ENCODE peak calls at places on chromosome 22, in seven cellular contexts. One of them, this sample, is unnamed. For H3K4me1, the result is how much of the 10 kb centered on the place peaks cover.

GRCh38 chr22:43887391-43887790 is 4.4 kb downstream of the PNPLA5 start:
- DNase-seq in sigmoid colon: peak
- DNase-seq in body of pancreas: no peak
- DNase-seq in adrenal gland: no peak
- DNase-seq in transverse colon: no peak
- DNase-seq in esophagus squamous epithelium: no peak
- DNase-seq in A549: no peak
- DNase-seq in this sample: no peak

GRCh38 chr22:17501679-17502285 is 61.5 kb upstream of the SLC25A18 start:
- DNase-seq in transverse colon: peak
- DNase-seq in body of pancreas: peak
- DNase-seq in A549: peak
- DNase-seq in adrenal gland: peak
- DNase-seq in sigmoid colon: no peak
- DNase-seq in esophagus squamous epithelium: no peak
- DNase-seq in this sample: peak

GRCh38 chr22:43356881-43357280 is 13.7 kb upstream of the SCUBE1 start:
- DNase-seq in A549: no peak
- DNase-seq in transverse colon: no peak
- DNase-seq in adrenal gland: no peak
- DNase-seq in body of pancreas: no peak
- DNase-seq in sigmoid colon: no peak
- DNase-seq in esophagus squamous epithelium: no peak
- DNase-seq in this sample: no peak

GRCh38 chr22:46021577-46021976 is 44.6 kb upstream of the WNT7B start:
- DNase-seq in sigmoid colon: peak
- DNase-seq in body of pancreas: peak
- DNase-seq in esophagus squamous epithelium: no peak
- DNase-seq in A549: no peak
- DNase-seq in adrenal gland: no peak
- DNase-seq in transverse colon: peak
- DNase-seq in this sample: no peak

GRCh38 chr22:47592791-47593190 is 830.3 kb downstream of the TBC1D22A start:
- DNase-seq in A549: no peak
- DNase-seq in esophagus squamous epithelium: no peak
- DNase-seq in transverse colon: no peak
- DNase-seq in adrenal gland: no peak
- DNase-seq in sigmoid colon: peak
- DNase-seq in body of pancreas: no peak
- DNase-seq in this sample: no peak

GRCh38 chr22:45903355-45904149 is 73.4 kb downstream of the WNT7B start:
- DNase-seq in sigmoid colon: no peak
- DNase-seq in A549: no peak
- DNase-seq in adrenal gland: peak
- DNase-seq in transverse colon: no peak
- DNase-seq in esophagus squamous epithelium: no peak
- DNase-seq in body of pancreas: peak
- DNase-seq in this sample: peak

GRCh38 chr22:37771702-37772427 is 35.9 kb upstream of the GCAT start:
- DNase-seq in sigmoid colon: no peak
- DNase-seq in adrenal gland: no peak
- DNase-seq in transverse colon: no peak
- DNase-seq in body of pancreas: no peak
- DNase-seq in A549: no peak
- DNase-seq in esophagus squamous epithelium: no peak
- DNase-seq in this sample: no peak

GRCh38 chr22:44431256-44431655 is 66.8 kb downstream of the RTL6 start:
- DNase-seq in body of pancreas: no peak
- DNase-seq in esophagus squamous epithelium: no peak
- DNase-seq in A549: no peak
- DNase-seq in sigmoid colon: peak
- DNase-seq in adrenal gland: no peak
- DNase-seq in transverse colon: no peak
- DNase-seq in this sample: no peak

GRCh38 chr22:26672060-26672471 is 14.7 kb downstream of the MIAT start:
- DNase-seq in adrenal gland: no peak
- DNase-seq in transverse colon: peak
- DNase-seq in body of pancreas: no peak
- DNase-seq in A549: no peak
- DNase-seq in esophagus squamous epithelium: no peak
- DNase-seq in sigmoid colon: no peak
- DNase-seq in this sample: no peak

GRCh38 chr22:26893034-26893710 is 235.8 kb downstream of the MIAT start:
- DNase-seq in transverse colon: no peak
- DNase-seq in A549: no peak
- DNase-seq in sigmoid colon: no peak
- DNase-seq in esophagus squamous epithelium: no peak
- DNase-seq in body of pancreas: no peak
- DNase-seq in adrenal gland: peak
- DNase-seq in this sample: peak

GRCh38 chr22:44666207-44666585 is 35.8 kb upstream of the PRR5 start:
- DNase-seq in transverse colon: no peak
- DNase-seq in sigmoid colon: no peak
- DNase-seq in esophagus squamous epithelium: no peak
- DNase-seq in body of pancreas: no peak
- DNase-seq in adrenal gland: no peak
- DNase-seq in A549: no peak
- DNase-seq in this sample: no peak

GRCh38 chr22:41411021-41411851 is 29.5 kb downstream of the TEF start:
- DNase-seq in sigmoid colon: peak
- DNase-seq in adrenal gland: no peak
- DNase-seq in body of pancreas: no peak
- DNase-seq in A549: no peak
- DNase-seq in transverse colon: no peak
- DNase-seq in esophagus squamous epithelium: no peak
- DNase-seq in this sample: peak

GRCh38 chr22:40855104-40855959 is 1.1 kb downstream of the ST13 start:
- DNase-seq in transverse colon: no peak
- DNase-seq in sigmoid colon: no peak
- DNase-seq in body of pancreas: no peak
- DNase-seq in A549: no peak
- DNase-seq in adrenal gland: peak
- DNase-seq in esophagus squamous epithelium: no peak
- DNase-seq in this sample: peak

GRCh38 chr22:42933783-42934144 is 76.7 kb upstream of the ARFGAP3 start:
- DNase-seq in A549: peak
- DNase-seq in body of pancreas: no peak
- DNase-seq in esophagus squamous epithelium: no peak
- DNase-seq in transverse colon: no peak
- DNase-seq in sigmoid colon: no peak
- DNase-seq in adrenal gland: no peak
- DNase-seq in this sample: peak

GRCh38 chr22:23608583-23608982 is 23.5 kb downstream of the DRICH1 start:
- DNase-seq in sigmoid colon: no peak
- DNase-seq in transverse colon: no peak
- DNase-seq in A549: no peak
- DNase-seq in esophagus squamous epithelium: no peak
- DNase-seq in body of pancreas: no peak
- DNase-seq in adrenal gland: no peak
- DNase-seq in this sample: no peak

DNA sequence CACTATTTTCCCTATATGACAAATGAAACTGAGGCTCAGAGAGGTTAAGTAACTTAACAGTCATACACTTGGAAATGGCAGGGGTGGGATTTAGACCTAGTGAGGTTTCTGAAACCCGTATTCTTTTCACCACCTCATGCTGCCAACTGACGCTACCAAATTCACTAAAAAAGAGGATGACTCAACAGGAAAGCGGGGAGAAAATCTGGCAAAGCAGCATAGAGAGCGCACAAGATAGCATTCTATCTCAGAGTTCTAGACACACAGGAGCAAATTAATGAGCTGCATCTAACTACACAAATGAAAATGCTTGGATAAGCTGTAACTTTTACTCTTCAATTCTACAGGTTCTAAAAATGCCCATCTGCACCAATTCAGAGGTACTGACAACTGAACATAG is 136.4 kb downstream of the RBFOX2 start:
- DNase-seq in esophagus squamous epithelium: no peak
- DNase-seq in sigmoid colon: no peak
- DNase-seq in body of pancreas: no peak
- DNase-seq in adrenal gland: peak
- DNase-seq in transverse colon: no peak
- DNase-seq in A549: no peak
- DNase-seq in this sample: peak
- H3K4me1 ChIP-seq in esophagus squamous epithelium: under half
- H3K4me1 ChIP-seq in sigmoid colon: under half
- H3K4me1 ChIP-seq in body of pancreas: under half
- H3K4me1 ChIP-seq in adrenal gland: under half
- H3K4me1 ChIP-seq in transverse colon: under half
- H3K4me1 ChIP-seq in A549: under half
- H3K4me1 ChIP-seq in this sample: half or more

GRCh38 chr22:20782601-20783299 is 8.8 kb downstream of the SERPIND1 start:
- DNase-seq in A549: no peak
- DNase-seq in esophagus squamous epithelium: no peak
- DNase-seq in sigmoid colon: no peak
- DNase-seq in adrenal gland: no peak
- DNase-seq in transverse colon: no peak
- DNase-seq in body of pancreas: no peak
- DNase-seq in this sample: no peak

GRCh38 chr22:20783300-20783673 is 9.4 kb downstream of the SERPIND1 start:
- DNase-seq in esophagus squamous epithelium: no peak
- DNase-seq in body of pancreas: no peak
- DNase-seq in sigmoid colon: no peak
- DNase-seq in transverse colon: no peak
- DNase-seq in A549: no peak
- DNase-seq in adrenal gland: no peak
- DNase-seq in this sample: no peak

GRCh38 chr22:20779813-20780148 is 5.9 kb downstream of the SERPIND1 start:
- DNase-seq in esophagus squamous epithelium: no peak
- DNase-seq in adrenal gland: no peak
- DNase-seq in transverse colon: no peak
- DNase-seq in sigmoid colon: no peak
- DNase-seq in A549: no peak
- DNase-seq in body of pancreas: no peak
- DNase-seq in this sample: no peak

GRCh38 chr22:20782083-20782482 is 8.2 kb downstream of the SERPIND1 start:
- DNase-seq in sigmoid colon: no peak
- DNase-seq in esophagus squamous epithelium: no peak
- DNase-seq in adrenal gland: no peak
- DNase-seq in body of pancreas: no peak
- DNase-seq in transverse colon: no peak
- DNase-seq in A549: no peak
- DNase-seq in this sample: no peak

DNA sequence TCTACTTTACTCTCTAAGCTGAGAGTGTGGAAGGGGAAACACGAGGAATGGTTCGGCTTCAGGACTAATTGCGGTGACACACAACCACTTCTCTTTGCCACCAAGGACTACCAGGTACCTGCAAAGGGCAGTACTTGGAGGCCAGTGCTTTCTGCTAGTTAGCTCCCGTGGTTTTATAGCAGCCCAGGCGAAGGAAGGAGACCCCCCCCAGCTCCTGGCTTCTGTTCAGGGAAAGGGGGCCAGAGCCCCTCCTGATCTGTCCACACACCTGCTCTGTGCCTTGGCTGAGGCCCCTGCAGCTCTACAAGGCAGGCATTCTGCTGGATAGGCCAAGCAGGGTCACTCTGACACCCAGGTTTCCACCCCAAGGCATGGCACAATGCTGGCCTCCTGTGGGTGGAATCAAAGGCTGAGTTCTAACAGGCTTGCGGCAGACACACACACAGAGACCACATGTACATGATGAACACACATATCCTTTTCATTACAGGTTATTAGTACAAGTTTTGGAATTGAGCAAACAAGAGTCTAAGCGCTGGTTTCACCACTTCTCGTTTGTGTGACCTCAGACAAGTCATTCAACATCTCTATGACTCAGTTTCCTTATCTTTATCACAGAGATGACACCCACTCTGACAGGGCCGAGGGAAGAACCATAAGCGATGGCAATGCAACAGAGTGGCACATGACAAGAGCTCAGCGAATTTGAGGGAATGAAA is 7.5 kb downstream of the SERPIND1 start:
- DNase-seq in sigmoid colon: no peak
- DNase-seq in adrenal gland: no peak
- DNase-seq in A549: no peak
- DNase-seq in body of pancreas: no peak
- DNase-seq in transverse colon: no peak
- DNase-seq in esophagus squamous epithelium: no peak
- DNase-seq in this sample: no peak
- TF ChIP-seq POLR2A in sigmoid colon: no peak
- TF ChIP-seq POLR2A in adrenal gland: no peak
- TF ChIP-seq POLR2A in A549: no peak
- TF ChIP-seq POLR2A in body of pancreas: no peak
- TF ChIP-seq POLR2A in transverse colon: no peak
- TF ChIP-seq POLR2A in esophagus squamous epithelium: no peak
- TF ChIP-seq POLR2A in this sample: no peak

GRCh38 chr22:36015155-36015805 is 13.3 kb downstream of the RBFOX2 start:
- DNase-seq in transverse colon: no peak
- DNase-seq in sigmoid colon: no peak
- DNase-seq in esophagus squamous epithelium: no peak
- DNase-seq in adrenal gland: no peak
- DNase-seq in body of pancreas: no peak
- DNase-seq in A549: no peak
- DNase-seq in this sample: no peak

GRCh38 chr22:36010913-36011312 is 17.7 kb downstream of the RBFOX2 start:
- DNase-seq in esophagus squamous epithelium: no peak
- DNase-seq in sigmoid colon: no peak
- DNase-seq in A549: no peak
- DNase-seq in body of pancreas: no peak
- DNase-seq in transverse colon: no peak
- DNase-seq in adrenal gland: no peak
- DNase-seq in this sample: no peak

GRCh38 chr22:36010090-36010489 is 18.5 kb downstream of the RBFOX2 start:
- DNase-seq in esophagus squamous epithelium: no peak
- DNase-seq in sigmoid colon: no peak
- DNase-seq in adrenal gland: no peak
- DNase-seq in body of pancreas: peak
- DNase-seq in A549: no peak
- DNase-seq in transverse colon: no peak
- DNase-seq in this sample: no peak

GRCh38 chr22:36014539-36015072 is 14.0 kb downstream of the RBFOX2 start:
- DNase-seq in A549: no peak
- DNase-seq in sigmoid colon: no peak
- DNase-seq in adrenal gland: no peak
- DNase-seq in esophagus squamous epithelium: no peak
- DNase-seq in transverse colon: no peak
- DNase-seq in body of pancreas: no peak
- DNase-seq in this sample: no peak

GRCh38 chr22:36012332-36012731 is 16.3 kb downstream of the RBFOX2 start:
- DNase-seq in A549: no peak
- DNase-seq in adrenal gland: no peak
- DNase-seq in sigmoid colon: no peak
- DNase-seq in transverse colon: no peak
- DNase-seq in esophagus squamous epithelium: no peak
- DNase-seq in body of pancreas: no peak
- DNase-seq in this sample: no peak
- H3K4me1 ChIP-seq in A549: under half
- H3K4me1 ChIP-seq in adrenal gland: under half
- H3K4me1 ChIP-seq in sigmoid colon: half or more
- H3K4me1 ChIP-seq in transverse colon: under half
- H3K4me1 ChIP-seq in esophagus squamous epithelium: under half
- H3K4me1 ChIP-seq in body of pancreas: under half
- H3K4me1 ChIP-seq in this sample: under half

DNA sequence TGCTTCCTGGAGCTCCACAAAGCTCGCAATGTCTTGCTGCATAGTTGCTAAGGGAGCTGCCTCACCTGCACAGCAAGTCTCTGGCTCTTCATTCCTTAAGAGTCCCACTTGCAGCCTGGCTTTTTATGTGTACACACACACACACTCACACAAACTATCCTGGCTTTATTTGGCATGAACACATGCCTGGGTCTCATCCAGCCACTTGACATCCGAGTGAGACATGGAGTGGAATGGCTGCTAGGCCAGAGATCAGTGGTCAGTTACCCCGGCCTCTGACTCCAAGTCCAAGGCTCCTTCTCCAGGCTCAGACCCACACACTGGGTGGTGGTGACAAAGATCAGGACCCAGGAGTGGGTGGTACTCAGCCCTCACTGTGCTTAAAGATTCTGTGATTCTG is 37.9 kb upstream of the CLTCL1 start:
- DNase-seq in esophagus squamous epithelium: no peak
- DNase-seq in adrenal gland: no peak
- DNase-seq in body of pancreas: no peak
- DNase-seq in sigmoid colon: no peak
- DNase-seq in transverse colon: no peak
- DNase-seq in A549: no peak
- DNase-seq in this sample: peak
- TF ChIP-seq POLR2A in esophagus squamous epithelium: no peak
- TF ChIP-seq POLR2A in adrenal gland: no peak
- TF ChIP-seq POLR2A in body of pancreas: no peak
- TF ChIP-seq POLR2A in sigmoid colon: no peak
- TF ChIP-seq POLR2A in transverse colon: no peak
- TF ChIP-seq POLR2A in A549: no peak
- TF ChIP-seq POLR2A in this sample: peak

This sample was measured in thyroid gland.